ENCODE peak calls at places on chromosomes 4 and X, in four cellular contexts. One of them, this sample, is unnamed.

GRCh38 chr4:184376136-184376838 is 98.1 kb downstream of the IRF2 start:
- DNase-seq in HCEC 1CT: no peak
- DNase-seq in mammary epithelial cell: no peak
- DNase-seq in ELR: no peak
- DNase-seq in this sample: no peak

GRCh38 chr4:145829629-145830395 is 108.8 kb downstream of the ZNF827 start:
- DNase-seq in HCEC 1CT: no peak
- DNase-seq in mammary epithelial cell: no peak
- DNase-seq in ELR: no peak
- DNase-seq in this sample: no peak

GRCh38 chr4:15234585-15235126 is 193.2 kb upstream of the C1QTNF7 start:
- DNase-seq in HCEC 1CT: peak; percentile 93
- DNase-seq in mammary epithelial cell: peak; percentile 92
- DNase-seq in ELR: peak; percentile 95
- DNase-seq in this sample: peak; percentile 89

GRCh38 chrX:1223253-1223621 is 10.8 kb upstream of the CRLF2 start:
- DNase-seq in HCEC 1CT: no peak
- DNase-seq in mammary epithelial cell: no peak
- DNase-seq in ELR: no peak
- DNase-seq in this sample: no peak

GRCh38 chr4:150173854-150174398 is 95.7 kb downstream of the DCLK2 start:
- DNase-seq in HCEC 1CT: no peak
- DNase-seq in mammary epithelial cell: no peak
- DNase-seq in ELR: no peak
- DNase-seq in this sample: no peak

GRCh38 chr4:103150677-103151076 is 47.5 kb downstream of the CENPE start:
- DNase-seq in HCEC 1CT: peak; percentile 77
- DNase-seq in mammary epithelial cell: peak; percentile 78
- DNase-seq in ELR: peak; percentile 93
- DNase-seq in this sample: peak; percentile 76

GRCh38 chrX:153474718-153475117 is 4.3 kb upstream of the HAUS7 start:
- DNase-seq in HCEC 1CT: no peak
- DNase-seq in mammary epithelial cell: no peak
- DNase-seq in ELR: peak; percentile 66
- DNase-seq in this sample: peak; percentile 36

GRCh38 chr4:139950568-139950967 is 203.4 kb downstream of the MAML3 start:
- DNase-seq in HCEC 1CT: no peak
- DNase-seq in mammary epithelial cell: peak; percentile 51
- DNase-seq in ELR: peak; percentile 21
- DNase-seq in this sample: no peak

GRCh38 chrX:54494970-54495813 is 842 bp downstream of the FGD1 start:
- DNase-seq in HCEC 1CT: peak; percentile 7
- DNase-seq in mammary epithelial cell: peak; percentile 17
- DNase-seq in ELR: peak; percentile 52
- DNase-seq in this sample: peak; percentile 34

GRCh38 chrX:142186103-142186502 is 19.0 kb downstream of the MAGEC2 start:
- DNase-seq in HCEC 1CT: no peak
- DNase-seq in mammary epithelial cell: no peak
- DNase-seq in ELR: no peak
- DNase-seq in this sample: peak; percentile 65

This sample was measured in epithelial cell of esophagus.